ENCODE peak calls at places on chromosomes 7 and 10, in five cellular contexts. K, D, C, O and H are unnamed samples.
A peak's percentile ranks its signal among the peaks of the same experiment; 100 is the strongest.

GRCh38 chr7:29496355-29497020 is 67.1 kb upstream of the PRR15 start:
- DNase-seq in C (no peak), K (no peak), O (no peak), D (no peak), H (no peak)

GRCh38 chr7:146067880-146068279 is 48.7 kb upstream of the CNTNAP2 start:
- DNase-seq in D (no peak), C (no peak), K (no peak), O (no peak), H (no peak)

GRCh38 chr10:131858583-131859340 is 42.0 kb upstream of the PPP2R2D start:
- DNase-seq in O (no peak), D (peak; percentile 84), C (no peak), K (no peak), H (no peak)

GRCh38 chr10:22713853-22714523 is 390 bp downstream of the PIP4K2A start:
- DNase-seq in O (peak; percentile 28), C (peak; percentile 76), D (no peak), K (peak; percentile 65), H (no peak)

GRCh38 chr7:26485421-26486019 is 193.9 kb downstream of the SNX10 start:
- DNase-seq in C (no peak), D (no peak), K (no peak), O (no peak), H (no peak)

GRCh38 chr7:5408777-5409176 is 14.9 kb downstream of the TNRC18 start:
- DNase-seq in D (no peak), K (no peak), O (peak; percentile 53), C (no peak), H (peak; percentile 80)

GRCh38 chr10:131979821-131980270 is 1.9 kb downstream of the BNIP3 start:
- DNase-seq in K (no peak), C (peak; percentile 79), O (peak; percentile 40), D (no peak), H (no peak)

GRCh38 chr7:105743351-105743812 is 133.0 kb downstream of the ATXN7L1 start:
- DNase-seq in C (no peak), K (peak; percentile 46), D (no peak), O (no peak), H (no peak)

GRCh38 chr7:105654994-105655900 is 74.0 kb upstream of the EFCAB10 start:
- DNase-seq in K (no peak), O (peak; percentile 74), D (no peak), C (peak; percentile 63), H (peak; percentile 56)

GRCh38 chr7:158957921-158958471 is 101.6 kb downstream of the DYNC2I1 start:
- DNase-seq in O (no peak), K (peak; percentile 24), C (no peak), D (no peak), H (no peak)

GRCh38 chr7:424961-425793 is 94.5 kb downstream of the PDGFA start:
- DNase-seq in C (peak; percentile 61), D (peak; percentile 88), K (no peak), O (no peak), H (no peak)

GRCh38 chr10:97499561-97500296 is 1.0 kb downstream of the UBTD1 start:
- DNase-seq in O (peak; percentile 75), K (no peak), D (no peak), C (peak; percentile 82), H (peak; percentile 88)

GRCh38 chr7:14207154-14207553 is 217.7 kb upstream of the ETV1 start:
- DNase-seq in K (no peak), O (peak; percentile 14), D (no peak), C (no peak), H (peak; percentile 41)

GRCh38 chr7:39589323-39590111 is 23.3 kb downstream of the YAE1 start:
- DNase-seq in D (no peak), K (peak; percentile 78), O (peak; percentile 97), C (no peak), H (peak; percentile 80)

GRCh38 chr7:39583539-39583938 is 17.3 kb downstream of the YAE1 start:
- DNase-seq in C (no peak), D (no peak), K (no peak), O (no peak), H (no peak)

GRCh38 chr7:39582536-39582935 is 16.3 kb downstream of the YAE1 start:
- DNase-seq in K (no peak), C (no peak), D (no peak), O (no peak), H (no peak)

GRCh38 chr7:39588401-39588800 is 22.2 kb downstream of the YAE1 start:
- DNase-seq in D (no peak), O (no peak), K (no peak), C (no peak), H (no peak)

GRCh38 chr7:39587393-39587792 is 21.2 kb downstream of the YAE1 start:
- DNase-seq in O (peak; percentile 45), D (no peak), C (no peak), K (no peak), H (peak; percentile 45)
- TF ChIP-seq CTCF in O (no peak), D (no peak), C (no peak), K (no peak), H (no peak)

DNA sequence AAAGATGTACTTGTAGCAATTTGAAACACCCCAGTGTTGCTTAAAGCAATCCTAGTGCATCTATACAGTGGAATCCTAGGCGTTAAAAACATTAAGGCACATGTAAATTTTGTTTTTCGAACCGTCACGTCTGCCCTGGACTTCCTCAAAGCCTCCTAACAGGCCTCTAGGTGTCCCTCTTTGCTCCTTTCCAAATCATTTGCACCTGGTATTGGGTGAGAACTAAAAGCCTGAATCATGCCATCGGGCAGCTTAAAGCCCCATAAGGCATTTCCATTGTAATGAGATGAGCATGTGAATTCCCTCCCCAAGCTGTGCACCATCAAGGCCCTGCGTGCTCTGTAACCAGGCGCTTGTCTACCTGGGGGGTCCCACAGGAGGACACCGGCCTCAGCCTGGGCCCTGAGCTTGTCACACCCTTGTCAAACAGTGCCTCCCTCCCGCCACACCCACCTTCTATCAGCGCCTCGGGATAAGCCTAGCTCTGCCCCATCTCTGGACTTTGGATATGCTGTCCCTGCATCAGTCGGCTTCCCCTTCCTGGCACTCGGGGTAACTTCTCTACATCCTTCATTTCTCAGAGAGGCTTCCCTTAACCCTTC is 89.2 kb downstream of the WDR11 start:
- DNase-seq in D (no peak), C (no peak), K (no peak), O (no peak), H (no peak)
- TF ChIP-seq CTCF in D (no peak), C (no peak), K (no peak), O (no peak), H (no peak)

GRCh38 chr10:91340613-91341362 is 69.4 kb upstream of the HECTD2 start:
- DNase-seq in O (peak; percentile 77), K (no peak), D (no peak), C (no peak), H (peak; percentile 97)

GRCh38 chr10:91339729-91340128 is 70.4 kb upstream of the HECTD2 start:
- DNase-seq in O (no peak), C (no peak), K (no peak), D (no peak), H (no peak)

DNA sequence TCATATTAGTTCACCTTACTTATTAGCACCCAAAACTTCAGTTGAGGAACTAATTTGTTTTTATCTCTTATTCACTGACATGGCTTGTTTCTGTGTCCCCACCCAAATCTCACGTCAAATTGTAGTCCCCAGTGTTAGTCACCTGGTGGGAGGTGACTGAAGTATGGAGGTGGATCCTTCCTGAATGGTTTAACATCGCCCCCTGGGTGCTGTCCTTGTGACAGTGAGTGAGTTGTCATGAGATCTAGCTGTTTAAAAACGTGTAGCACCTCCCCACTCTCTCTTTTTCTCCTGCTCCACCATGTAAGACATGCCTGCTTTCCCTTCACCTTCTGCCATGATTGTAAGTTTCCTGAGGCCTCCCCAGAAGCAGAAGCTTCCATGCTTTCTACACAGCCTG is 75.0 kb upstream of the HECTD2 start:
- DNase-seq in O (no peak), C (no peak), K (peak; percentile 11), D (no peak), H (no peak)
- TF ChIP-seq CTCF in O (no peak), C (no peak), K (no peak), D (no peak), H (no peak)

GRCh38 chr10:117553171-117553814 is 10.7 kb downstream of the EMX2 start:
- DNase-seq in C (no peak), D (no peak), O (no peak), K (no peak), H (no peak)
- TF ChIP-seq CTCF in C (no peak), D (peak; percentile 33), O (no peak), K (no peak), H (peak; percentile 26)

GRCh38 chr10:42864575-42864974 is 82.0 kb downstream of the BMS1 start:
- DNase-seq in C (no peak), O (peak; percentile 13), K (no peak), D (no peak), H (peak; percentile 43)
- TF ChIP-seq CTCF in C (peak; percentile 16), O (peak; percentile 47), K (no peak), D (peak; percentile 62), H (peak; percentile 31)

GRCh38 chr7:128395748-128396147 is 14.0 kb downstream of the IMPDH1 start:
- DNase-seq in D (peak; percentile 39), C (no peak), O (no peak), K (no peak), H (no peak)
- TF ChIP-seq CTCF in D (peak; percentile 28), C (no peak), O (peak; percentile 21), K (no peak), H (no peak)